ENCODE peak calls at places on chromosomes 4 and X, in four cellular contexts. F is activated T-helper 1 cell treated with Interleukin-2 at 50 U/mL for 16 hours; Q is stimulated activated CD8-positive, alpha-beta memory T cell treated with anti-CD3 and anti-CD28 coated beads, Interleukin-12 subunit alpha, Interleukin-12 subunit beta, amount 100 ng/mL, for 1 hour; L is activated naive CD4-positive, alpha-beta T cell treated with anti-CD3 and anti-CD28 coated beads, Interleukin-2, amount 50 U/mL, for 16 hours. H is an unnamed sample.

GRCh38 chrX:45479835-45480422 is 279.3 kb upstream of the DIPK2B start:
- DNase-seq in L (no peak), F (no peak), Q (no peak), H (peak; percentile 82)

GRCh38 chr4:185307136-185307950 is 88.4 kb downstream of the LRP2BP start:
- DNase-seq in L (no peak), Q (no peak), F (no peak), H (peak; percentile 43)

GRCh38 chrX:53018627-53019026 is 30.0 kb upstream of the GPR173 start:
- DNase-seq in L (no peak), Q (no peak), F (no peak), H (no peak)

GRCh38 chr4:89056292-89056952 is 563 bp downstream of the FAM13A start:
- DNase-seq in Q (no peak), F (no peak), L (no peak), H (no peak)

GRCh38 chrX:100512471-100512870 is 72.3 kb upstream of the TNMD start:
- DNase-seq in Q (no peak), F (no peak), L (no peak), H (peak; percentile 0)

GRCh38 chr4:620201-620600 is 5.2 kb upstream of the PDE6B start:
- DNase-seq in L (no peak), Q (no peak), F (no peak), H (no peak)

GRCh38 chrX:15310117-15310516 is 5.3 kb downstream of the ASB11 start:
- DNase-seq in F (no peak), Q (no peak), L (no peak), H (no peak)

GRCh38 chr4:7377223-7377865 is 57.4 kb downstream of the PSAPL1 start:
- DNase-seq in F (no peak), Q (no peak), L (no peak), H (no peak)

GRCh38 chr4:84677995-84678394 is 95.1 kb downstream of the CDS1 start:
- DNase-seq in F (no peak), Q (no peak), L (no peak), H (no peak)

GRCh38 chr4:3413217-3413671 is 28.5 kb upstream of the HGFAC start:
- DNase-seq in L (peak; percentile 7), F (no peak), Q (no peak), H (no peak)

GRCh38 chr4:925171-925570 is 6.9 kb downstream of the GAK start:
- DNase-seq in F (no peak), L (no peak), Q (no peak), H (no peak)

GRCh38 chrX:70998402-70999027 is 67.6 kb upstream of the SLC7A3 start:
- DNase-seq in Q (no peak), F (no peak), L (peak; percentile 10), H (no peak)

GRCh38 chr4:84870398-84871163 is 95.9 kb downstream of the WDFY3 start:
- DNase-seq in L (no peak), F (no peak), Q (no peak), H (peak; percentile 64)

H was measured in kidney glomerular epithelial cell.